ENCODE peak calls at places on chromosomes 11 and 22, in ten cellular contexts. H is SK-N-SH, K is sigmoid colon, L is adrenal gland, Q is endothelial cell, Z is PC-3, R is right lobe of liver, C is thyroid gland, T is astrocyte of the cerebellum, X is fibroblast of mammary gland. O is an unnamed sample.

GRCh38 chr22:29096736-29097669 is 24.2 kb downstream of the KREMEN1 start:
- DNase-seq in H (no peak), X (peak), R (no peak), Z (peak), C (no peak), T (no peak), L (no peak), Q (no peak), K (no peak), O (no peak)

GRCh38 chr11:119983816-119984215 is 154.1 kb downstream of the TRIM29 start:
- DNase-seq in C (no peak), Q (no peak), R (no peak), H (no peak), K (no peak), X (no peak), T (no peak), Z (no peak), L (no peak), O (no peak)

GRCh38 chr11:88338223-88338661 is 706 bp upstream of the CTSC start:
- DNase-seq in R (peak), Q (no peak), H (peak), L (peak), T (no peak), X (peak), Z (peak), C (peak), K (peak), O (no peak)

GRCh38 chr11:96385187-96385586 is 4.5 kb downstream of the CCDC82 start:
- DNase-seq in L (no peak), X (no peak), R (no peak), Q (no peak), Z (no peak), H (no peak), T (no peak), C (no peak), K (no peak), O (no peak)

GRCh38 chr11:88522624-88523361 is 185.3 kb upstream of the CTSC start:
- DNase-seq in Q (no peak), X (no peak), K (no peak), L (no peak), R (no peak), C (no peak), T (no peak), H (no peak), Z (no peak), O (no peak)

GRCh38 chr22:36292823-36293530 is 40.0 kb downstream of the APOL1 start:
- DNase-seq in K (peak), R (no peak), X (no peak), H (no peak), Z (no peak), C (no peak), L (no peak), Q (no peak), T (no peak), O (no peak)

GRCh38 chr22:50477923-50478322 is 3.1 kb upstream of the SBF1 start:
- DNase-seq in Z (no peak), R (no peak), T (no peak), X (no peak), Q (no peak), K (no peak), H (no peak), C (no peak), L (no peak), O (no peak)

GRCh38 chr11:35034401-35034800 is 104.6 kb upstream of the CD44 start:
- DNase-seq in T (no peak), R (no peak), X (no peak), Z (no peak), K (no peak), C (no peak), L (no peak), Q (no peak), H (no peak), O (no peak)

GRCh38 chr11:44005956-44006355 is 41.8 kb upstream of the ACCSL start:
- DNase-seq in H (no peak), K (peak), T (no peak), X (no peak), R (no peak), Q (no peak), C (no peak), Z (no peak), L (no peak), O (peak)

GRCh38 chr11:34075178-34075820 is 23.8 kb downstream of the CAPRIN1 start:
- DNase-seq in R (no peak), K (no peak), Z (peak), H (no peak), Q (no peak), C (no peak), L (no peak), T (peak), X (peak), O (no peak)

GRCh38 chr11:113176561-113176960 is 137.8 kb upstream of the TTC12 start:
- DNase-seq in L (no peak), C (no peak), K (no peak), Q (no peak), T (peak), X (peak), Z (no peak), R (no peak), H (no peak), O (no peak)

GRCh38 chr11:64415996-64416728 is 57.2 kb downstream of the RPS6KA4 start:
- DNase-seq in C (no peak), Z (no peak), Q (no peak), R (no peak), H (no peak), L (no peak), K (no peak), X (no peak), T (no peak), O (no peak)

GRCh38 chr22:19085233-19086043 is 36.8 kb downstream of the DGCR2 start:
- DNase-seq in L (no peak), K (peak), R (no peak), C (no peak), Q (peak), Z (peak), H (peak), X (peak), T (peak), O (no peak)

GRCh38 chr22:48974443-48975251 is 853.0 kb downstream of the BRD1 start:
- DNase-seq in Z (no peak), K (no peak), T (no peak), C (no peak), Q (no peak), H (no peak), L (no peak), X (no peak), R (no peak), O (peak)

GRCh38 chr11:8934735-8935478 is 2.2 kb upstream of the C11orf16 start:
- DNase-seq in Q (no peak), R (no peak), H (no peak), C (no peak), K (no peak), T (no peak), L (peak), Z (peak), X (peak), O (no peak)

GRCh38 chr22:36425977-36426523 is 38.3 kb upstream of the MYH9 start:
- DNase-seq in L (peak), X (peak), H (peak), C (no peak), R (peak), Z (no peak), T (no peak), K (no peak), Q (peak), O (no peak)

GRCh38 chr11:110032957-110033570 is 60.1 kb upstream of the ZC3H12C start:
- DNase-seq in X (no peak), Q (no peak), Z (peak), K (no peak), R (no peak), T (no peak), C (no peak), L (no peak), H (no peak), O (no peak)

GRCh38 chr11:44831605-44832394 is 105.0 kb downstream of the TSPAN18 start:
- DNase-seq in C (no peak), X (peak), T (no peak), Z (no peak), Q (no peak), K (no peak), R (no peak), L (no peak), H (no peak), O (no peak)

GRCh38 chr11:120209750-120210650 is 832 bp upstream of the OAF start:
- DNase-seq in H (peak), C (no peak), Z (no peak), T (no peak), Q (no peak), K (no peak), R (no peak), L (peak), X (no peak), O (no peak)

GRCh38 chr11:112795142-112795815 is 165.9 kb upstream of the NCAM1 start:
- DNase-seq in K (no peak), Z (peak), Q (peak), R (peak), L (peak), C (no peak), X (peak), T (no peak), H (peak), O (no peak)

GRCh38 chr22:36808611-36809344 is 8.1 kb downstream of the PVALB start:
- DNase-seq in Z (no peak), Q (no peak), T (no peak), X (no peak), K (no peak), C (no peak), L (no peak), H (no peak), R (no peak), O (no peak)

GRCh38 chr22:24554316-24555159 is at the start of gene GUCD1:
- DNase-seq in H (no peak), C (peak), Z (peak), X (peak), R (peak), T (no peak), Q (no peak), L (peak), K (no peak), O (no peak)

GRCh38 chr22:19874307-19875060 is 19.8 kb upstream of the GNB1L start:
- DNase-seq in R (peak), H (peak), L (no peak), X (no peak), Q (no peak), T (no peak), Z (no peak), K (peak), C (peak), O (no peak)

GRCh38 chr22:19518568-19519030 is 5.6 kb downstream of the CLDN5 start:
- DNase-seq in T (no peak), K (no peak), Z (no peak), L (no peak), Q (no peak), X (no peak), C (no peak), H (no peak), R (no peak), O (no peak)

GRCh38 chr22:26660961-26661578 is 3.7 kb downstream of the MIAT start:
- DNase-seq in K (no peak), T (no peak), Q (no peak), L (no peak), C (no peak), R (no peak), Z (no peak), X (no peak), H (no peak), O (no peak)

GRCh38 chr11:11661356-11662040 is 39.7 kb upstream of the GALNT18 start:
- DNase-seq in R (no peak), Q (no peak), C (no peak), T (no peak), Z (no peak), X (no peak), K (no peak), L (no peak), H (no peak), O (no peak)

GRCh38 chr11:66124564-66124963 is 54.5 kb downstream of the PACS1 start:
- DNase-seq in C (no peak), R (no peak), Q (no peak), Z (peak), H (no peak), T (no peak), L (no peak), X (peak), K (no peak), O (no peak)

GRCh38 chr11:130403301-130403804 is 25.1 kb downstream of the ADAMTS8 start:
- DNase-seq in X (peak), T (peak), H (no peak), Z (peak), L (no peak), C (no peak), Q (no peak), R (no peak), K (peak), O (no peak)

GRCh38 chr11:34730544-34731295 is 109.8 kb downstream of the EHF start:
- DNase-seq in Z (peak), K (no peak), R (no peak), C (no peak), X (no peak), H (no peak), L (no peak), T (no peak), Q (no peak), O (no peak)

GRCh38 chr11:100841711-100842407 is 154.8 kb downstream of the ARHGAP42 start:
- DNase-seq in H (no peak), T (no peak), C (no peak), X (no peak), R (no peak), Z (peak), K (no peak), L (no peak), Q (no peak), O (no peak)

GRCh38 chr22:26215766-26216165 is 46.5 kb downstream of the SEZ6L start:
- DNase-seq in L (peak), Q (no peak), Z (no peak), R (no peak), H (no peak), X (no peak), T (no peak), K (peak), C (no peak), O (no peak)

GRCh38 chr11:23313001-23313400 is 452.7 kb upstream of the CCDC179 start:
- DNase-seq in T (peak), X (no peak), R (no peak), Z (no peak), Q (no peak), L (no peak), H (no peak), C (no peak), K (no peak), O (no peak)

GRCh38 chr11:44884056-44884455 is 66.6 kb downstream of the TP53I11 start:
- DNase-seq in H (no peak), X (no peak), C (no peak), K (no peak), T (no peak), L (no peak), R (no peak), Z (no peak), Q (no peak), O (no peak)

GRCh38 chr11:74018331-74019005 is 9.6 kb upstream of the UCP3 start:
- DNase-seq in T (peak), K (peak), L (peak), R (peak), C (peak), H (no peak), Q (no peak), Z (peak), X (peak), O (no peak)

GRCh38 chr22:19201858-19202798 is 23.6 kb upstream of the SLC25A1 start:
- DNase-seq in K (peak), Q (no peak), T (no peak), H (no peak), R (peak), Z (no peak), L (no peak), X (no peak), C (no peak), O (no peak)

GRCh38 chr11:118194835-118195627 is 18.6 kb upstream of the SCN2B start:
- DNase-seq in T (no peak), L (peak), Q (no peak), X (peak), C (peak), H (no peak), K (peak), R (peak), Z (peak), O (no peak)

GRCh38 chr11:83284501-83285051 is 1.6 kb downstream of the CCDC90B start:
- DNase-seq in K (no peak), L (no peak), X (no peak), C (no peak), T (no peak), Z (no peak), H (no peak), Q (no peak), R (no peak), O (no peak)

GRCh38 chr11:83285131-83285770 is 916 bp downstream of the CCDC90B start:
- DNase-seq in Q (no peak), C (no peak), K (no peak), H (no peak), L (no peak), R (no peak), Z (no peak), T (no peak), X (no peak), O (no peak)

GRCh38 chr11:83287631-83288030 is 1.5 kb upstream of the CCDC90B start:
- DNase-seq in T (no peak), Z (no peak), X (no peak), Q (no peak), H (no peak), L (no peak), C (no peak), R (no peak), K (no peak), O (no peak)

GRCh38 chr11:83282084-83282716 is 4.0 kb downstream of the CCDC90B start:
- DNase-seq in Q (no peak), Z (peak), T (no peak), K (no peak), R (no peak), H (no peak), C (no peak), X (no peak), L (no peak), O (no peak)

DNA sequence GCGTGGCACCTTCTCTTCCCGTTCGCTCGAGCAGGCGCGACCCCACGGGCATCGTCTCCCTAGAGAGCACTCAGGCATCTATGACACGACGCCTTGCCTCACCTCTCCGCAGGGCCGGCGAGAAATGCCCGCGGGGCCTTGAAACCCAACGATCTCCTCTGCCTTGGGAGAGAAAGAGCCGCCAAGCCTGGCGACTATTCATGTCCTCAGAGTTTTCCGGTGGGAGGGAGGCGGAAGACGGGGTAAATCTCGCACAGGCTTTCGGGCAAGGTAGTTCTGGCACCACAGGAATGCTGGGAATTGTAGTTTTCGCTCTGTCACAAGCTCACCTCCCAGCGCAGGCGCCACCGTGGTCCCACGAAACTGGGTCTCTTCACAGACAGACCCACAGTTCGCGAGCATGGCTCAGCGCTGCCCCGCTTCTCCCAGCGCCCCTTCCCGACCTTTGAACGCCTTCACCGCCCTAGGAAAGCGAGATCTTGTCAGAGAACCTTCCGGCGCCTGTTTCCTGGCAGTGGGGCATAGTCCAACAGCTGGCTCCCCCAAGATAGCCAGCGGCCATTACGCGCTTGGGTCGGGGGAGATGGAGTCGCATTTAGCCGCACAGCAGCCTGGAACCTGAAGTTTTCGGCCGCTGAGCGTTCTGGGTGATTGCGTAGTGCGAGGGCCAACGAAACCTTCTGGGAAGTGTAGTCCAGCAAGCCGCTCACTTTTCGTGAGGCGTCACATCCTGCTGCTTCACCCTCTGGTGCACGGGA is at the start of gene CCDC90B:
- DNase-seq in H (peak), K (peak), R (peak), C (peak), X (peak), Q (peak), T (peak), Z (peak), L (peak), O (peak)
- TF ChIP-seq CTCF in H (no peak), K (no peak), R (no peak), C (no peak), X (peak), Q (no peak), T (no peak), Z (no peak), L (no peak), O (peak)

DNA sequence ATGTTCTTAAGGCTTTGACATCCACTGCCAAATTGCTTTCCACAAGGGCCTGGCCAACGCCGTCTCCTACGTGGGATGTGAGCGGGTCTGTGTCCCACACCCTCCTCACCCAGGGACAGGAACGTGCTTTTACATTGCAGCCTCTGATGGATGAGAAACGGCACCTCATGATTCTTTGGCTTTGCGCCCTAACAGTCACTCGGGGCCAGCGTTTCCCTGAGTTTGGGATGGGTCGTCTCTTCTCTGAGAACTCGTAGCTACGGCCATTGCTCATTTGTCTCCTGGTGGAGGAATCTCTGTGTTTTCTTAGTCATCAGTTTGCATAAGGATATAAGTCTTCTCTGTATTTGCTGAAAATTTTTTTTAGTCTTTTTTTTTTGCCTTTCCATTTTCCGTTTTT is 11.8 kb downstream of the TNNT3 start:
- DNase-seq in R (peak), K (no peak), Z (no peak), C (no peak), T (no peak), Q (no peak), L (peak), H (peak), X (peak), O (peak)
- TF ChIP-seq CTCF in R (no peak), K (no peak), Z (no peak), C (no peak), T (no peak), Q (no peak), L (no peak), H (no peak), X (no peak), O (no peak)

GRCh38 chr22:41237707-41238569 is 2.8 kb downstream of the CHADL start:
- DNase-seq in Z (peak), L (peak), K (peak), R (peak), X (peak), Q (peak), H (peak), T (no peak), C (peak), O (no peak)
- TF ChIP-seq CTCF in Z (peak), L (no peak), K (no peak), R (peak), X (no peak), Q (no peak), H (no peak), T (peak), C (no peak), O (peak)

GRCh38 chr11:47348131-47348802 is 4.2 kb downstream of the MYBPC3 start:
- DNase-seq in K (no peak), T (no peak), H (no peak), Q (no peak), X (no peak), Z (no peak), L (no peak), R (no peak), C (no peak), O (no peak)

GRCh38 chr11:47350315-47350714 is 2.2 kb downstream of the MYBPC3 start:
- DNase-seq in X (no peak), C (no peak), T (no peak), K (no peak), Z (no peak), R (no peak), H (no peak), L (no peak), Q (no peak), O (no peak)

GRCh38 chr11:47349521-47350095 is 2.9 kb downstream of the MYBPC3 start:
- DNase-seq in R (no peak), L (no peak), Z (no peak), K (no peak), C (no peak), Q (no peak), H (no peak), T (no peak), X (no peak), O (no peak)

GRCh38 chr11:47347134-47347533 is 5.4 kb downstream of the MYBPC3 start:
- DNase-seq in X (no peak), Q (no peak), L (no peak), K (no peak), H (no peak), R (no peak), T (no peak), C (no peak), Z (no peak), O (no peak)

DNA sequence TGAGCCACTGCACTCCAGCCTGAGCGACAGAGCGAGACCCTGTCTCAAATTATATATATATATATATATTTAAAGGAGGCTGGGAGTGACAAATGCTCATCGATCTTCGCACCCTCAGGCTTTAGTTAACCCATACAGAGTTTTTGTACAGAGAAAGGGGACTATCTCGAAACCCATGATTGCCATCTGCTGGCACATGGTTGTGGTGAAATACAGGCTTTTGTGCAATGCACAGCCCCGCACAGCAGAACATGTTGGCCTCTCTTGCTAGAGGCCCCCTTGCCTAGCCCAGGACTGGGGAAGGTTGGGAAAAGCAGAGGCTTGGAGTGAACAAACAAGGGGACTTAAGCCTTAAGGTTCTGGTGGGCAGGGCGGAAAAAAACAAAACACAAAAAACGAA is 3.6 kb downstream of the MYBPC3 start:
- DNase-seq in R (no peak), C (no peak), X (peak), K (no peak), Z (peak), L (peak), Q (no peak), H (peak), T (no peak), O (no peak)
- TF ChIP-seq CTCF in R (no peak), C (no peak), X (peak), K (no peak), Z (peak), L (peak), Q (no peak), H (peak), T (peak), O (peak)